ENCODE peak calls at places on chromosomes 11 and 22, in four cellular contexts. O is activated CD4-positive, CD25-positive, alpha-beta regulatory T cell; S is effector CD4-positive, alpha-beta T cell; T is psoas muscle. K is an unnamed sample.
A peak's percentile ranks its signal among the peaks of the same experiment; 100 is the strongest.

GRCh38 chr11:64056861-64057260 is 21.1 kb downstream of the FLRT1 start:
- DNase-seq in O (no peak), S (no peak), T (no peak), K (no peak)

GRCh38 chr11:69449320-69450063 is 32.0 kb upstream of the LINC01488 start:
- DNase-seq in S (no peak), T (peak; percentile 73), O (no peak), K (no peak)

GRCh38 chr11:72230764-72231365 is 6.3 kb downstream of the INPPL1 start:
- DNase-seq in S (no peak), O (no peak), T (no peak), K (no peak)

GRCh38 chr11:67416416-67417335 is 1.2 kb downstream of the CARNS1 start:
- DNase-seq in O (peak; percentile 81), T (no peak), S (peak; percentile 79), K (peak; percentile 63)

GRCh38 chr22:29030618-29031235 is 30.9 kb downstream of the C22orf31 start:
- DNase-seq in T (peak; percentile 77), O (no peak), S (no peak), K (no peak)

GRCh38 chr11:45885921-45886721 is 670 bp downstream of the MAPK8IP1 start:
- DNase-seq in T (no peak), S (no peak), O (no peak), K (no peak)

GRCh38 chr11:87425943-87426342 is 388.2 kb downstream of the TMEM135 start:
- DNase-seq in S (no peak), O (no peak), T (no peak), K (no peak)

GRCh38 chr11:14643697-14644395 is at the start of gene PDE3B:
- DNase-seq in S (peak; percentile 55), O (peak; percentile 50), T (peak; percentile 68), K (peak; percentile 40)

K was measured in activated CD8-positive, alpha-beta memory T cell treated with anti-CD3 and anti-CD28 coated beads for 1 hour.